ENCODE peak calls at places on chromosomes 4 and X, in five cellular contexts. One of them, this sample, is unnamed.

GRCh38 chrX:153870791-153871360 is 15.1 kb downstream of the L1CAM start:
- DNase-seq in SK-N-SH: peak
- DNase-seq in K562: peak
- DNase-seq in HepG2: no peak
- DNase-seq in GM12878: no peak
- DNase-seq in this sample: no peak

GRCh38 chr4:80732010-80732409 is 298.5 kb upstream of the BMP3 start:
- DNase-seq in SK-N-SH: no peak
- DNase-seq in K562: no peak
- DNase-seq in HepG2: no peak
- DNase-seq in GM12878: no peak
- DNase-seq in this sample: no peak

GRCh38 chr4:126004936-126005335 is 690.2 kb downstream of the FAT4 start:
- DNase-seq in SK-N-SH: no peak
- DNase-seq in K562: no peak
- DNase-seq in HepG2: no peak
- DNase-seq in GM12878: no peak
- DNase-seq in this sample: no peak

GRCh38 chr4:54499308-54500074 is 158.3 kb upstream of the KIT start:
- DNase-seq in SK-N-SH: no peak
- DNase-seq in K562: peak
- DNase-seq in HepG2: no peak
- DNase-seq in GM12878: no peak
- DNase-seq in this sample: no peak

GRCh38 chr4:82833696-82834313 is 35.2 kb upstream of the SCD5 start:
- DNase-seq in SK-N-SH: no peak
- DNase-seq in K562: no peak
- DNase-seq in HepG2: peak
- DNase-seq in GM12878: no peak
- DNase-seq in this sample: no peak

GRCh38 chr4:19532120-19532848 is 719.4 kb upstream of the SLIT2 start:
- DNase-seq in SK-N-SH: no peak
- DNase-seq in K562: no peak
- DNase-seq in HepG2: no peak
- DNase-seq in GM12878: no peak
- DNase-seq in this sample: no peak

GRCh38 chr4:59818656-59819055 is 1381.5 kb upstream of the ADGRL3 start:
- DNase-seq in SK-N-SH: no peak
- DNase-seq in K562: no peak
- DNase-seq in HepG2: no peak
- DNase-seq in GM12878: peak
- DNase-seq in this sample: no peak

GRCh38 chrX:72270316-72270866 is 6.7 kb downstream of the RPS4X start:
- DNase-seq in SK-N-SH: no peak
- DNase-seq in K562: no peak
- DNase-seq in HepG2: no peak
- DNase-seq in GM12878: no peak
- DNase-seq in this sample: no peak

GRCh38 chrX:23908219-23909003 is 605 bp downstream of the CXorf58 start:
- DNase-seq in SK-N-SH: no peak
- DNase-seq in K562: peak
- DNase-seq in HepG2: no peak
- DNase-seq in GM12878: no peak
- DNase-seq in this sample: no peak

GRCh38 chr4:123093247-123093646 is 170.8 kb upstream of the NUDT6 start:
- DNase-seq in SK-N-SH: no peak
- DNase-seq in K562: no peak
- DNase-seq in HepG2: peak
- DNase-seq in GM12878: no peak
- DNase-seq in this sample: no peak

GRCh38 chrX:72009731-72010130 is 99.1 kb downstream of the NHSL2 start:
- DNase-seq in SK-N-SH: no peak
- DNase-seq in K562: no peak
- DNase-seq in HepG2: no peak
- DNase-seq in GM12878: no peak
- DNase-seq in this sample: no peak

GRCh38 chrX:147891886-147892285 is 19.8 kb upstream of the FMR1 start:
- DNase-seq in SK-N-SH: no peak
- DNase-seq in K562: no peak
- DNase-seq in HepG2: no peak
- DNase-seq in GM12878: no peak
- DNase-seq in this sample: no peak

GRCh38 chr4:16916719-16917337 is 18.4 kb upstream of the LDB2 start:
- DNase-seq in SK-N-SH: peak
- DNase-seq in K562: peak
- DNase-seq in HepG2: peak
- DNase-seq in GM12878: peak
- DNase-seq in this sample: peak

GRCh38 chrX:69229436-69229835 is 64.2 kb upstream of the PJA1 start:
- DNase-seq in SK-N-SH: no peak
- DNase-seq in K562: no peak
- DNase-seq in HepG2: no peak
- DNase-seq in GM12878: no peak
- DNase-seq in this sample: no peak

GRCh38 chrX:130165181-130165702 is 399 bp downstream of the AIFM1 start:
- DNase-seq in SK-N-SH: peak
- DNase-seq in K562: peak
- DNase-seq in HepG2: peak
- DNase-seq in GM12878: no peak
- DNase-seq in this sample: no peak
- H3K27ac ChIP-seq in SK-N-SH: peak
- H3K27ac ChIP-seq in K562: peak
- H3K27ac ChIP-seq in HepG2: peak
- H3K27ac ChIP-seq in GM12878: peak
- H3K27ac ChIP-seq in this sample: peak

DNA sequence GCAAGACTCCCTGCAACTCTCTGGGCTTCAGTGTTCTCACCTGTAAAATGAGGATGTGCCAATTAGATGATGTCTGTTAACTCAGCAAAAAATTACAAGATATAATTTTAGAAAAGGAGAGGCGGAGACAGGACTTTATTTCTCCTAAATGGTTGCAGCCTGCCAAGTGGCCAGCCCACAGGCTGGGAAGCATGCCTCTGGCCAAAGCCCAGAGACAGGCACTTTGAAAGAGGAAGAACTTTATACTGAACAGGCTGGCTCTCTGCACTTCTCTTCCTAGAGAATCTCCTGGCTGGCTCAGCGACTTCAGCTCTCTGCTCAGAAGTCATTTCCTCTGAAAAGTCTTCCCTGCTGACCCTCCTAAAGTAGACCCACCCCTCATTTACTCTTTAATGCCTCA is 3.7 kb downstream of the PRDM5 start:
- DNase-seq in SK-N-SH: no peak
- DNase-seq in K562: no peak
- DNase-seq in HepG2: no peak
- DNase-seq in GM12878: no peak
- DNase-seq in this sample: no peak
- TF ChIP-seq GABPA in SK-N-SH: no peak
- TF ChIP-seq GABPA in K562: no peak
- TF ChIP-seq GABPA in HepG2: no peak
- TF ChIP-seq GABPA in GM12878: no peak
- TF ChIP-seq GABPA in this sample: no peak

GRCh38 chr4:63663870-63664269 is 745.4 kb downstream of the TECRL start:
- DNase-seq in SK-N-SH: no peak
- DNase-seq in K562: no peak
- DNase-seq in HepG2: no peak
- DNase-seq in GM12878: peak
- DNase-seq in this sample: no peak
- TF ChIP-seq REST in SK-N-SH: no peak
- TF ChIP-seq REST in K562: no peak
- TF ChIP-seq REST in HepG2: no peak
- TF ChIP-seq REST in GM12878: no peak
- TF ChIP-seq REST in this sample: no peak

DNA sequence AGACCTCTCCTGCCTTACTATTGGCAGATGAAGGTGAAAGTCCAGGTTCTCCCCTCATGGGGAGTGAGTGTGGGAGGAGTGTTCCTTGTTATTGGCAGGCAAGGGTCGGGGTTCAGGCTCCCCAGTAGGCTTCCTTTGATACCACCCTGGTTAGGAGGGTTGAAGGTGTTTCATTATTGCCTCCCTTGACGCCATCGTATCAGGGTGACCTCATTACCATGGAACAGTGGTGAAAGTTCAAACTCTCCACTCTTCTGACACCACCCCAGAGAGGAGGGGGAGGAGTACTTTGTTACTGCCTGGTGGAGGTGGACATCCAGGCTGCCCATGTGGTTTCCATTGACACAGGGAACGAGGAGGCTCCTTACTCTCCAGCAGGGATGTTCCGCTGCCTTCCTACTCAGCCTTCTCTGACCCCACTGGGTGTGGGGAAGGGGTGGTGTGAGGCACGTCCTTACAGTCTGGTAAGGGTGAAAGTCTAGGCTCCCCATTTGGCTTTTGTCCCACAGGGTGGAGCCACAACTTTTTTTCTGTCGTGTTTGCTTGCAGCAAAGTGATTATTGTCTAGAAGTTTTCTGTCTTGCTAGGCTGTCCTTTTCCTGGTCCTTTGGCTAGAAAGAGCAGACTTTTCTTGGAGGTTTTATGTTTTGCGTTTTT is 37.2 kb upstream of the USP9X start:
- DNase-seq in SK-N-SH: no peak
- DNase-seq in K562: peak
- DNase-seq in HepG2: peak
- DNase-seq in GM12878: no peak
- DNase-seq in this sample: no peak
- H3K27ac ChIP-seq in SK-N-SH: no peak
- H3K27ac ChIP-seq in K562: peak
- H3K27ac ChIP-seq in HepG2: peak
- H3K27ac ChIP-seq in GM12878: no peak
- H3K27ac ChIP-seq in this sample: no peak

GRCh38 chr4:25792200-25792791 is 70.5 kb downstream of the SEL1L3 start:
- DNase-seq in SK-N-SH: peak
- DNase-seq in K562: peak
- DNase-seq in HepG2: peak
- DNase-seq in GM12878: no peak
- DNase-seq in this sample: no peak
- TF ChIP-seq GABPA in SK-N-SH: no peak
- TF ChIP-seq GABPA in K562: no peak
- TF ChIP-seq GABPA in HepG2: no peak
- TF ChIP-seq GABPA in GM12878: no peak
- TF ChIP-seq GABPA in this sample: no peak

GRCh38 chr4:2788532-2789103 is 4.3 kb upstream of the SH3BP2 start:
- DNase-seq in SK-N-SH: peak
- DNase-seq in K562: no peak
- DNase-seq in HepG2: no peak
- DNase-seq in GM12878: no peak
- DNase-seq in this sample: peak

GRCh38 chr4:2786152-2786671 is 6.7 kb upstream of the SH3BP2 start:
- DNase-seq in SK-N-SH: no peak
- DNase-seq in K562: no peak
- DNase-seq in HepG2: no peak
- DNase-seq in GM12878: peak
- DNase-seq in this sample: no peak

GRCh38 chr4:2786794-2787229 is 6.1 kb upstream of the SH3BP2 start:
- DNase-seq in SK-N-SH: peak
- DNase-seq in K562: no peak
- DNase-seq in HepG2: no peak
- DNase-seq in GM12878: no peak
- DNase-seq in this sample: no peak

GRCh38 chr4:2788101-2788500 is 4.8 kb upstream of the SH3BP2 start:
- DNase-seq in SK-N-SH: no peak
- DNase-seq in K562: no peak
- DNase-seq in HepG2: no peak
- DNase-seq in GM12878: no peak
- DNase-seq in this sample: no peak

GRCh38 chr4:2787230-2788100 is 5.4 kb upstream of the SH3BP2 start:
- DNase-seq in SK-N-SH: peak
- DNase-seq in K562: no peak
- DNase-seq in HepG2: no peak
- DNase-seq in GM12878: peak
- DNase-seq in this sample: peak
- TF ChIP-seq REST in SK-N-SH: no peak
- TF ChIP-seq REST in K562: no peak
- TF ChIP-seq REST in HepG2: no peak
- TF ChIP-seq REST in GM12878: no peak
- TF ChIP-seq REST in this sample: no peak

DNA sequence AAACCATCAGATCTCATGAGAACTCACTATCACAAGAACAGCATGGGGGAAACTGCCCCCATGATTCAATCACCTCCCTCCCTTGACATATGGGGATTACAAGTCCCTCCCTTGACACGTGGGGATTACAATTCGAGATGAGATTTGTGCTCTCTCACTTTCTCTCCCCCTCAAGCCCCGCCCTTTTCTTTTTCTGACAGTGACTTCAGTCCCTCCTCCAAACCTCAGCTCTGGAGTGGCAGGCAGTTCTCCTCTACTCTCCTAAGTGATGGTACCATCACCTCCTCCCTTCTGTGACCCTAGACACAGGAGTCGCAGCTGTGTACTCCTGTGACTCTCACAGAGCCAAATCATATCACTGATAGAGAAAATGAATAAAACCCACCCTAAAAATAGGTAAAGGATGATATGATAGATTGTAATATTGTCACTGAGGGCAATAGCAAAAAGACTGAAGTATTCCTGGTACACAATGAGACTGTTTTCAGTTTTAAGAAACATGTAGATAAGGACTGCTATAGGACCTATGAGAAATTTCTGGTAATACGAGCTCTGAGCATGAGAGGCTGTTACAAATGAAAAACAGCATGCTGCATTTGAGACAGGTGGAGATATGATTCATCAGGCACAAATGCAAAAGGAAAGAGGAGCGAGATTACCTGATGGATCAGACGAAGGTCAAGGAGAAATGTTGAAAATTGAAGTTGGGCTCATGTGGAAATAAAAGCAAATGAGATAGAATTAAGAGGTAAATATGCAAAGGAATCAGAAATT is 101.2 kb upstream of the CBLL2 start:
- DNase-seq in SK-N-SH: no peak
- DNase-seq in K562: no peak
- DNase-seq in HepG2: no peak
- DNase-seq in GM12878: no peak
- DNase-seq in this sample: no peak
- H3K27ac ChIP-seq in SK-N-SH: no peak
- H3K27ac ChIP-seq in K562: no peak
- H3K27ac ChIP-seq in HepG2: no peak
- H3K27ac ChIP-seq in GM12878: no peak
- H3K27ac ChIP-seq in this sample: no peak

This sample was measured in HL-60.